ENCODE peak calls at places on chromosomes 12 and 14, in four cellular contexts. G is SK-N-SH, V is neural progenitor cell, R is GM23248. Y is an unnamed sample.

GRCh38 chr14:95156765-95157194 is 549 bp downstream of the DICER1 start:
- DNase-seq in V (no peak), G (no peak), R (peak; percentile 77), Y (peak; percentile 35)

GRCh38 chr12:60072911-60073310 is 477.1 kb downstream of the SLC16A7 start:
- DNase-seq in R (peak; percentile 49), G (no peak), V (no peak), Y (no peak)

GRCh38 chr12:96985515-96986362 is 78.7 kb downstream of the NEDD1 start:
- DNase-seq in G (no peak), R (peak; percentile 55), V (peak; percentile 66), Y (no peak)

GRCh38 chr12:26938660-26939185 is 453 bp downstream of the FGFR1OP2 start:
- DNase-seq in V (no peak), R (peak; percentile 69), G (no peak), Y (no peak)

GRCh38 chr14:74362361-74362915 is 14.2 kb downstream of the VRTN start:
- DNase-seq in G (peak; percentile 88), R (peak; percentile 87), V (peak; percentile 91), Y (peak; percentile 72)

GRCh38 chr12:23564454-23564853 is 385.0 kb downstream of the SOX5 start:
- DNase-seq in V (no peak), G (no peak), R (no peak), Y (no peak)

GRCh38 chr14:67359319-67359774 is 257 bp downstream of the ATP6V1D start:
- DNase-seq in R (peak; percentile 88), V (peak; percentile 62), G (no peak), Y (no peak)

GRCh38 chr12:122834229-122834920 is 882 bp upstream of the HIP1R start:
- DNase-seq in V (peak; percentile 95), G (peak; percentile 83), R (peak; percentile 74), Y (no peak)

GRCh38 chr14:64971890-64972785 is at the start of gene RAB15:
- DNase-seq in G (peak; percentile 90), V (peak; percentile 72), R (peak; percentile 76), Y (peak; percentile 71)

GRCh38 chr14:32478027-32478426 is 148.9 kb downstream of the AKAP6 start:
- DNase-seq in G (peak; percentile 17), V (no peak), R (peak; percentile 70), Y (no peak)

GRCh38 chr14:53744846-53745245 is 211.8 kb downstream of the BMP4 start:
- DNase-seq in V (no peak), R (no peak), G (no peak), Y (no peak)

GRCh38 chr12:113403435-113404415 is at the start of gene SDS:
- DNase-seq in R (no peak), V (no peak), G (peak; percentile 63), Y (no peak)

GRCh38 chr12:54384591-54385041 is at the start of gene ZNF385A:
- DNase-seq in R (no peak), V (no peak), G (no peak), Y (no peak)
- H3K79me2 ChIP-seq in R (no peaks in the 10 kb centered on the region), V (peaks cover 24% of the 10 kb centered on the region), G (no peaks in the 10 kb centered on the region), Y (no peaks in the 10 kb centered on the region)

GRCh38 chr12:132168311-132169031 is 24.2 kb downstream of the NOC4L start:
- DNase-seq in R (no peak), V (no peak), G (no peak), Y (no peak)
- H3K27me3 ChIP-seq in R (no peaks in the 10 kb centered on the region), V (peaks cover 67% of the 10 kb centered on the region), G (peaks cover 72% of the 10 kb centered on the region), Y (no peaks in the 10 kb centered on the region)

GRCh38 chr14:72884386-72884785 is 9.5 kb downstream of the DPF3 start:
- DNase-seq in R (no peak), V (no peak), G (no peak), Y (no peak)
- H3K79me2 ChIP-seq in R (peaks cover 98% of the 10 kb centered on the region), V (no peaks in the 10 kb centered on the region), G (no peaks in the 10 kb centered on the region), Y (no peaks in the 10 kb centered on the region)

GRCh38 chr14:52352546-52352945 is 38.4 kb downstream of the PTGER2 start:
- DNase-seq in G (no peak), V (no peak), R (no peak), Y (peak; percentile 42)
- H3K27me3 ChIP-seq in G (no peaks in the 10 kb centered on the region), V (no peaks in the 10 kb centered on the region), R (no peaks in the 10 kb centered on the region), Y (no peaks in the 10 kb centered on the region)

GRCh38 chr12:42585175-42585845 is 4.2 kb downstream of the PRICKLE1 start:
- DNase-seq in V (no peak), G (no peak), R (peak; percentile 30), Y (no peak)
- H3K79me2 ChIP-seq in V (no peaks in the 10 kb centered on the region), G (no peaks in the 10 kb centered on the region), R (peaks cover 92% of the 10 kb centered on the region), Y (no peaks in the 10 kb centered on the region)

DNA sequence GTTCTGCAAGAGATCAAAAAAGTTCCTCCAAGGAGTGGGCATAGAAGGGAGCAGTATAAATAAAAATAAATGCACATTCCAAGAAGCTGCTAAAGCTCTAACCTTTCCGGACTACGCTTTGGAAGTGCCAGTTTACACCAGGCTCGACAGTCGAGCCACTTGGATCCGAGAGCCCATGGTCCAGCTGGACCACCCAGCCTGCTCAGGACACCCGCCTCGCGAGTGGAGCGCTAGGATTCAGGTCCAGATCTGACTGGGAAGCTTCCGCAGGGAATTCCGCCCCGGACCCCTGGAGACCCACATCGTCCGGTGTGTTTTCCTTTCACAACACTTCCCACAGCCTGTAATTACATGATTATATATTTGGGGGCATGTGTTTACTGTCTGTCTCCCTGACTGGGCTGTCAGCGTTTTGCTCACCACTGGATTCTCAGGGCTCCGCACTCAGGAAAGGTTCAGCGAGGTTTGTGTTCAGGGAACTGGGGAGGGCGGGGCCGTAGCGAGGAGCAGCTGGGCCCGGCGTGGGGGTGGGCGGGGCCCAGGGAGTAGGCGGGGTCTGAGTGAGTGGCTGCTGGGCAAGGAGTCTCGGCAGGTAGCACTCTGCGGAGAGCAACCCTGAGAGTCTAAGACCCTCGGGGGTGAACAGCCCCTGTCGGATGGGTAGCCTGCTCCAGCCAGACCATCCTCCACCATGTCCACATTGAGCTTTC is 52.3 kb upstream of the TMEM263 start:
- DNase-seq in G (peak; percentile 87), V (peak; percentile 93), R (peak; percentile 84), Y (peak; percentile 54)
- H3K27me3 ChIP-seq in G (no peaks in the 10 kb centered on the region), V (peaks cover 43% of the 10 kb centered on the region), R (no peaks in the 10 kb centered on the region), Y (no peaks in the 10 kb centered on the region)

DNA sequence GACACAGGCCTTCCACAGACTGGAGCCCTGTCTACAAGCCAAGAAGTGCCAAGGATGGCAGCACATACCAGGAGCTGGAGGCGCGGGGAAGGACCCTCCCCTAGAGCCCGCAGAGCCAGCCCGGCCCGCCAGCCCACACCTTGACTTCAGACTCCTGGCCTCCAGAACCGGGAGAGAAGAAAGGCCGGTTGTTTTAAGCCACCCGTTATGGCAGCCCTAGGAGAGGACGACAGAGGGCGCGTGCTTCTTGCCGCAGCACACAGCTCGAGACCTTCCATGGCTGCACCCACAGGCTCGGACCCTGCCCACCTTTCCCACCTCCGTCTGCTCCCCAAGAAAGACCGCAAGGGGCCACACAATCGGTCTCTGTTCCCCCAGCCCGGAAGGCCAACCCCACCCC is 53.7 kb downstream of the RNF34 start:
- DNase-seq in V (no peak), R (no peak), G (no peak), Y (no peak)
- H3K79me2 ChIP-seq in V (peaks cover 58% of the 10 kb centered on the region), R (peaks cover 57% of the 10 kb centered on the region), G (peaks cover 54% of the 10 kb centered on the region), Y (peaks cover 90% of the 10 kb centered on the region)

GRCh38 chr12:131269551-131269950 is 315.8 kb downstream of the ADGRD1 start:
- DNase-seq in G (no peak), V (no peak), R (no peak), Y (no peak)
- H3K27me3 ChIP-seq in G (no peaks in the 10 kb centered on the region), V (no peaks in the 10 kb centered on the region), R (no peaks in the 10 kb centered on the region), Y (no peaks in the 10 kb centered on the region)